ENCODE peak calls at places on chromosomes 5 and 9, in eight cellular contexts. A is K562, B is upper lobe of right lung, N is right cardiac atrium, S is IMR-90, C is lower lobe of right lung, W is RWPE2, T is psoas muscle. O is an unnamed sample.

GRCh38 chr5:177474845-177475562 is 1.6 kb upstream of the DBN1 start:
- ATAC-seq in A (no peak), B (no peak), N (no peak), S (no peak), C (no peak), W (no peak), T (no peak), O (no peak)

GRCh38 chr5:134018154-134018985 is 13.6 kb upstream of the VDAC1 start:
- ATAC-seq in A (peak; percentile 59), B (no peak), N (peak; percentile 48), S (peak; percentile 37), C (no peak), W (no peak), T (no peak), O (no peak)

GRCh38 chr5:17257705-17258273 is 40.4 kb downstream of the BASP1 start:
- ATAC-seq in A (no peak), B (no peak), N (no peak), S (peak; percentile 30), C (no peak), W (peak; percentile 5), T (no peak), O (no peak)

GRCh38 chr9:107841078-107841477 is 351.5 kb upstream of the KLF4 start:
- ATAC-seq in A (no peak), B (peak; percentile 56), N (no peak), S (no peak), C (peak; percentile 36), W (no peak), T (no peak), O (no peak)

GRCh38 chr5:114789773-114790402 is 379.8 kb downstream of the TRIM36 start:
- ATAC-seq in A (no peak), B (peak; percentile 66), N (no peak), S (no peak), C (peak; percentile 35), W (peak; percentile 67), T (no peak), O (no peak)

GRCh38 chr9:98356953-98357352 is 101.5 kb upstream of the TBC1D2 start:
- ATAC-seq in A (no peak), B (no peak), N (no peak), S (peak; percentile 69), C (no peak), W (peak; percentile 78), T (no peak), O (no peak)

GRCh38 chr5:76718880-76719279 is 3.0 kb downstream of the F2R start:
- ATAC-seq in A (no peak), B (no peak), N (no peak), S (no peak), C (no peak), W (no peak), T (no peak), O (no peak)

GRCh38 chr5:82164109-82164956 is 113.8 kb downstream of the RPS23 start:
- ATAC-seq in A (no peak), B (no peak), N (no peak), S (peak; percentile 56), C (peak; percentile 32), W (peak; percentile 63), T (no peak), O (no peak)

GRCh38 chr5:112787261-112787660 is 49.6 kb downstream of the APC start:
- ATAC-seq in A (no peak), B (no peak), N (no peak), S (peak; percentile 79), C (no peak), W (no peak), T (no peak), O (no peak)

GRCh38 chr9:35406183-35406959 is 83.5 kb upstream of the RUSC2 start:
- ATAC-seq in A (peak; percentile 94), B (peak; percentile 88), N (peak; percentile 86), S (peak; percentile 37), C (peak; percentile 90), W (peak; percentile 44), T (peak; percentile 60), O (peak; percentile 65)

GRCh38 chr5:94228791-94229190 is 389.6 kb downstream of the KIAA0825 start:
- ATAC-seq in A (no peak), B (peak; percentile 37), N (no peak), S (no peak), C (no peak), W (peak; percentile 29), T (no peak), O (peak; percentile 36)

DNA sequence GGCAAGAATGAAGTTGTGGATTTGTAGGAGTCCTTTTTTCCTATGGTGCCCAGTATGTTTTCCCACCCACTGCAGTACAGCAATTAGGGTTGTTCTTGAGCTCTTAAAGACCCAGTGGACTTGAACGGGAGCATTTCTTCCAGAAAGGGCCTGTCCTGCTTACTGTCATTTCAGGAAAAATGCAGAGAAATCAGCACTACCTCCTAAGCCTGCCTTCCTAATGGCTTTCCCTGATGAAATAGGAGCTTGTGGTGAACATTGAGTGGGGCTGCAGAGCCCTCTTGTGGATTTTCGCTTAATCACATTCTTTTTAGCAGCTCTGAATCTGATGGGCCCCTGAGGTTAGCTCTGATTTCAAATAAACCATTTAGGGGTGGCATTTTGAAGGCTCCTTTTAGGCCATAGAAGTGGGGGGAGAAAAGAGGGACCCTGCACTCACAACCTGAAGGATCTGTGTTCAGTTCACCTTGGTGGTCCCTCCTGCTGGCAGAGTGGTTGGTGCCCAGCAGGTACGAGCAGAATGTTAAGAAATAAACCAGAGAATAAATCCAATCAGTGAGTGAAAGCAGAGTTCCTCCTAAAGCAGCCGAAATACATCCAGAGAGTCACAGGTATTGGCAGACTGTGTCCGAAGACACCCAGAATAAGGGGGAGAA is 188.0 kb upstream of the KLF9 start:
- ATAC-seq in A (peak; percentile 93), B (peak; percentile 82), N (peak; percentile 62), S (peak; percentile 60), C (peak; percentile 85), W (peak; percentile 78), T (peak; percentile 76), O (peak; percentile 48)
- H3K4me3 ChIP-seq in A (no peak overlapping the region), B (no peak overlapping the region), N (peak overlapping the region; percentile 30), S (no peak overlapping the region), C (peak overlapping the region; percentile 10), W (no peak overlapping the region), T (peak overlapping the region; percentile 58), O (no peak overlapping the region)

GRCh38 chr5:158514353-158514960 is 585.3 kb downstream of the EBF1 start:
- ATAC-seq in A (no peak), B (no peak), N (no peak), S (no peak), C (no peak), W (peak; percentile 94), T (no peak), O (peak; percentile 84)

GRCh38 chr5:158514961-158515359 is 584.8 kb downstream of the EBF1 start:
- ATAC-seq in A (no peak), B (no peak), N (no peak), S (no peak), C (no peak), W (peak; percentile 18), T (no peak), O (no peak)

GRCh38 chr5:158516521-158516920 is 583.2 kb downstream of the EBF1 start:
- ATAC-seq in A (no peak), B (no peak), N (no peak), S (no peak), C (no peak), W (no peak), T (no peak), O (no peak)

GRCh38 chr5:158511454-158511853 is 588.3 kb downstream of the EBF1 start:
- ATAC-seq in A (no peak), B (no peak), N (no peak), S (no peak), C (no peak), W (no peak), T (no peak), O (no peak)

DNA sequence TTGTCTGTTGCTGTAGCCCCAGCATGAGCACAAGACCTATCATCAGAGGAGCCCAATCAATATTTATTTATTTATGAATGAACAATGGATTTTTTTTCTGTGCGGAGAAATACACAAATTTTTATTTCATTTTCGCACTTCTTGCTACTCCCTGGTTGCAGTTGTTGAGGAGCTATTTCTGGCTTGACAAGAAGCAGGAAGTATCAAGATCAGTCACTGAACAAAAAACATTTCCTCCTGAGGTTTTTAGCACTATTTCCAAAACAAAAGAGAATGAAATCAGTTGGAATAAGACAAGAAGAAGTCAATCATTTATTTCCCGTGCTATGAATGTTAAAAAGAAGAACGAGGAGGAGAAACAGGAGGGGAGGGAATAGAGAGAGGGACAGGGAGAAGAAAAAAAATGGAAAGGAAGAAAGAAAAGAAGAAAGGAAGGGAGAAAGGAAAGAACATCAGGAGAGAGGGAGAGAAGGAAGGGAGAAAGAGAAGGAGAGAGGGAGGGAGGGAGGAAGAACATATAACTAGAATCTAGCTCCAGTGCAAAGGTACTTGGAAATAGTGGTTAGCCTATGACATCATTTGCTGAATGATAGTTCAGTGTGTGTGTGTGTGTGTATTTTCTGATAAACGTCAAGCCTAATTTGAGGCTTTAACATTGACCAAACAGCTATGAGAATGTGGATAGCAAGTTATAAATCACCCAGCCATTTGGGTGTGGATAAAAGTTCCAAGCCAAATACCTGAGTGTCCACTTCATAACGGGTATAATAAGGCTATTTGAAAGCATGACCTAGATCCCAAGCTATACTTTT is 586.0 kb downstream of the EBF1 start:
- ATAC-seq in A (no peak), B (no peak), N (no peak), S (no peak), C (no peak), W (no peak), T (no peak), O (no peak)
- H3K4me3 ChIP-seq in A (no peak overlapping the region), B (no peak overlapping the region), N (no peak overlapping the region), S (no peak overlapping the region), C (no peak overlapping the region), W (no peak overlapping the region), T (no peak overlapping the region), O (no peak overlapping the region)

GRCh38 chr5:58786904-58787303 is 204.0 kb downstream of the RAB3C start:
- ATAC-seq in A (no peak), B (no peak), N (no peak), S (no peak), C (no peak), W (no peak), T (no peak), O (no peak)

GRCh38 chr5:58787982-58788381 is 205.1 kb downstream of the RAB3C start:
- ATAC-seq in A (no peak), B (no peak), N (no peak), S (no peak), C (no peak), W (no peak), T (no peak), O (no peak)

DNA sequence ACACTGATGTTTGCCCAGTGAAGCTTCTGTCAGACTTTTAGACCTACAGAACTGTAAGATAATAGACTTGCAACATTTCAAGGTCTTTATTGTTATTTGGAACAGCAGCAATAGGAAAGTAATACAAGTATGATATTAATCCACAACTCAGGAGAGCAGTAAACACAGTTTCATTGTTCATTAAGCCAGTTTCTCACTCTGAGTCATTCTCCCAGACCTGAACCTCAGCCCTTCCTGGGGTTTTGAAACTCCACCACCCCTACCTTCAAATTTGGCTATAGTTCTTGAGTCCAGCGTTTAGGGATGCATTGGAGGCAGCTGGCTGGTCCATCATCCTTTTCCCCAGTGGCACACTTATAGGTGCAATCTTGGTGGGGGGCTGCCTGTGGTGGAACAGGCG is 203.2 kb downstream of the RAB3C start:
- ATAC-seq in A (no peak), B (no peak), N (no peak), S (no peak), C (no peak), W (no peak), T (no peak), O (no peak)
- H3K4me3 ChIP-seq in A (no peak overlapping the region), B (no peak overlapping the region), N (no peak overlapping the region), S (no peak overlapping the region), C (no peak overlapping the region), W (no peak overlapping the region), T (no peak overlapping the region), O (no peak overlapping the region)

DNA sequence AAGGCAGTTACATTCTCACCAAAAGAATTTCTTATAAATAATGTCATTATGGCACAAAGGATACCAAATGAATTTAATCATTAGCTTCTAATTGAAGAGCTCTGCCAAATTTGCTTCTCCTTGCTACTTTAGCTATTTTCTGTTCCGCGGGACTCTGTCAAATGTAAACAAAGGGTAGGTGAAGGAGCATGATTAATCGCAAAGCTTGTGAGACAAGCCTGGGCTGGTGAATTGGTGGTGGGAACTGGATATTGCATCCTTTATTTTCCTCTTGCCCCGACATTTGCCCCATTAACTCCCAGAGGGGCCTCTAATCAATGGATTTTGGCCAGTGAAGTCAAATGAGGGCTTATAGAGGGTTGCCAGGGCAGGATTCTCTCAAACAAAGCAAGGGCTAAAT is 234.2 kb upstream of the RFX3 start:
- ATAC-seq in A (no peak), B (peak; percentile 62), N (no peak), S (peak; percentile 14), C (peak; percentile 73), W (peak; percentile 98), T (no peak), O (no peak)
- H3K4me3 ChIP-seq in A (no peak overlapping the region), B (no peak overlapping the region), N (no peak overlapping the region), S (no peak overlapping the region), C (no peak overlapping the region), W (no peak overlapping the region), T (no peak overlapping the region), O (no peak overlapping the region)

O was measured in gastroesophageal sphincter.